ENCODE peak calls at places on chromosomes 1 and 21, in nine cellular contexts. G is ecto neural progenitor cell, M is HS-5, C is H7, E is fibroblast of the aortic adventitia, I is cardiac fibroblast, K is left ventricle myocardium inferior, D is DMS53, S is T-helper 17 cell. T is an unnamed sample.
A peak's percentile ranks its signal among the peaks of the same experiment; 100 is the strongest.

GRCh38 chr1:57839067-57839466 is 415.2 kb upstream of the DAB1 start:
- DNase-seq in G (no peak), M (no peak), C (no peak), E (peak; percentile 26), I (peak; percentile 22), K (no peak), D (no peak), S (no peak), T (no peak)

GRCh38 chr1:16212251-16212961 is at the start of gene ARHGEF19:
- DNase-seq in G (no peak), M (no peak), C (peak; percentile 86), E (no peak), I (no peak), K (no peak), D (peak; percentile 84), S (no peak), T (peak; percentile 94)

GRCh38 chr1:63827411-63828321 is 53.8 kb downstream of the ROR1 start:
- DNase-seq in G (no peak), M (no peak), C (no peak), E (peak; percentile 80), I (peak; percentile 32), K (no peak), D (no peak), S (no peak), T (no peak)

GRCh38 chr1:160993544-160993943 is 27.4 kb downstream of the F11R start:
- DNase-seq in G (no peak), M (peak; percentile 37), C (no peak), E (peak; percentile 88), I (peak; percentile 91), K (no peak), D (peak; percentile 72), S (no peak), T (no peak)

GRCh38 chr1:113453771-113454083 is 63.4 kb downstream of the MAGI3 start:
- DNase-seq in G (no peak), M (no peak), C (no peak), E (no peak), I (no peak), K (no peak), D (peak; percentile 38), S (no peak), T (no peak)

GRCh38 chr1:28112388-28113311 is 24.2 kb upstream of the EYA3 start:
- DNase-seq in G (no peak), M (peak; percentile 76), C (no peak), E (peak; percentile 37), I (peak; percentile 25), K (no peak), D (peak; percentile 59), S (no peak), T (peak; percentile 70)

GRCh38 chr1:209672705-209673630 is 2.2 kb upstream of the G0S2 start:
- DNase-seq in G (no peak), M (no peak), C (no peak), E (peak; percentile 91), I (peak; percentile 51), K (no peak), D (no peak), S (no peak), T (no peak)

GRCh38 chr1:154158307-154159125 is 3.6 kb upstream of the NUP210L start:
- DNase-seq in G (no peak), M (no peak), C (no peak), E (no peak), I (no peak), K (no peak), D (no peak), S (no peak), T (no peak)

GRCh38 chr1:94332952-94333351 is 85.2 kb upstream of the ABCD3 start:
- DNase-seq in G (no peak), M (no peak), C (no peak), E (peak; percentile 35), I (no peak), K (no peak), D (peak; percentile 94), S (no peak), T (no peak)

GRCh38 chr21:41233913-41234312 is 66.0 kb downstream of the BACE2 start:
- DNase-seq in G (no peak), M (no peak), C (no peak), E (no peak), I (no peak), K (no peak), D (no peak), S (no peak), T (no peak)

GRCh38 chr1:43936470-43937151 is 3.0 kb downstream of the ARTN start:
- DNase-seq in G (peak; percentile 73), M (no peak), C (peak; percentile 86), E (peak; percentile 9), I (peak; percentile 35), K (peak; percentile 26), D (peak; percentile 84), S (no peak), T (peak; percentile 85)

GRCh38 chr1:60916178-60916577 is 166.2 kb upstream of the NFIA start:
- DNase-seq in G (no peak), M (no peak), C (no peak), E (no peak), I (peak; percentile 38), K (no peak), D (no peak), S (no peak), T (no peak)

GRCh38 chr1:217140041-217140901 is 417.0 kb upstream of the ESRRG start:
- DNase-seq in G (peak; percentile 63), M (no peak), C (peak; percentile 81), E (no peak), I (no peak), K (no peak), D (no peak), S (no peak), T (peak; percentile 77)

GRCh38 chr21:30072496-30072895 is 94.1 kb downstream of the CLDN17 start:
- DNase-seq in G (peak; percentile 52), M (peak; percentile 18), C (peak; percentile 22), E (peak; percentile 1), I (peak; percentile 53), K (no peak), D (peak; percentile 64), S (no peak), T (peak; percentile 85)

GRCh38 chr1:104125935-104126334 is 376.2 kb downstream of the AMY1C start:
- DNase-seq in G (no peak), M (no peak), C (no peak), E (no peak), I (no peak), K (no peak), D (no peak), S (no peak), T (no peak)

GRCh38 chr1:244741692-244742091 is 88.8 kb downstream of the DESI2 start:
- DNase-seq in G (no peak), M (no peak), C (no peak), E (no peak), I (no peak), K (no peak), D (no peak), S (no peak), T (no peak)

GRCh38 chr1:37676281-37677243 is 15.8 kb upstream of the CDCA8 start:
- DNase-seq in G (no peak), M (no peak), C (no peak), E (peak; percentile 12), I (no peak), K (no peak), D (no peak), S (no peak), T (no peak)

GRCh38 chr21:38712076-38712475 is 93.7 kb upstream of the ETS2 start:
- DNase-seq in G (no peak), M (peak; percentile 15), C (peak; percentile 75), E (peak; percentile 69), I (peak; percentile 63), K (no peak), D (peak; percentile 79), S (no peak), T (peak; percentile 77)

GRCh38 chr1:208154679-208155078 is 89.5 kb downstream of the PLXNA2 start:
- DNase-seq in G (no peak), M (no peak), C (no peak), E (peak; percentile 88), I (peak; percentile 54), K (no peak), D (no peak), S (no peak), T (no peak)

GRCh38 chr1:204125759-204126351 is 26.0 kb downstream of the ETNK2 start:
- DNase-seq in G (no peak), M (no peak), C (no peak), E (no peak), I (no peak), K (no peak), D (no peak), S (no peak), T (no peak)

GRCh38 chr1:43536196-43536863 is 5.6 kb downstream of the PTPRF start:
- DNase-seq in G (no peak), M (no peak), C (peak; percentile 50), E (no peak), I (no peak), K (no peak), D (peak; percentile 35), S (no peak), T (no peak)

GRCh38 chr1:205522692-205523091 is 18.2 kb downstream of the CDK18 start:
- DNase-seq in G (no peak), M (no peak), C (no peak), E (no peak), I (no peak), K (no peak), D (no peak), S (no peak), T (no peak)

GRCh38 chr1:8182034-8182761 is 135.7 kb upstream of the SLC45A1 start:
- DNase-seq in G (no peak), M (no peak), C (no peak), E (peak; percentile 80), I (peak; percentile 91), K (no peak), D (peak; percentile 77), S (no peak), T (no peak)

GRCh38 chr1:3909615-3910014 is 9.5 kb upstream of the C1orf174 start:
- DNase-seq in G (no peak), M (no peak), C (no peak), E (no peak), I (no peak), K (no peak), D (peak; percentile 70), S (no peak), T (no peak)

GRCh38 chr21:34526618-34527290 is 14.7 kb upstream of the KCNE1 start:
- DNase-seq in G (peak; percentile 62), M (peak; percentile 99), C (peak; percentile 59), E (peak; percentile 100), I (peak; percentile 100), K (peak; percentile 72), D (peak; percentile 75), S (no peak), T (peak; percentile 85)

GRCh38 chr1:62286778-62287224 is 32.4 kb downstream of the KANK4 start:
- DNase-seq in G (no peak), M (no peak), C (peak; percentile 58), E (no peak), I (no peak), K (no peak), D (peak; percentile 57), S (no peak), T (peak; percentile 81)

GRCh38 chr1:211639500-211640361 is 35.7 kb downstream of the NEK2 start:
- DNase-seq in G (no peak), M (peak; percentile 87), C (no peak), E (peak; percentile 22), I (peak; percentile 93), K (no peak), D (no peak), S (no peak), T (no peak)

GRCh38 chr21:46195595-46196195 is 11.4 kb upstream of the SPATC1L start:
- DNase-seq in G (peak; percentile 32), M (no peak), C (no peak), E (no peak), I (no peak), K (peak; percentile 5), D (no peak), S (no peak), T (no peak)

GRCh38 chr1:219833214-219833816 is 95.0 kb downstream of the SLC30A10 start:
- DNase-seq in G (no peak), M (no peak), C (peak; percentile 27), E (no peak), I (no peak), K (no peak), D (no peak), S (no peak), T (peak; percentile 64)